ENCODE peak calls at places on chromosome 21, in ten cellular contexts. One of them, this sample, is unnamed.

GRCh38 chr21:38631171-38631570 is 132.9 kb upstream of the ERG start:
- DNase-seq in HCT116: no peak
- DNase-seq in suprapubic skin: no peak
- DNase-seq in body of pancreas: no peak
- DNase-seq in esophagus muscularis mucosa: no peak
- DNase-seq in stomach: no peak
- DNase-seq in heart left ventricle: no peak
- DNase-seq in H54: no peak
- DNase-seq in prostate gland: no peak
- DNase-seq in uterus: no peak
- DNase-seq in this sample: no peak

GRCh38 chr21:36471254-36471723 is 8.6 kb downstream of the CLDN14 start:
- DNase-seq in esophagus muscularis mucosa: no peak
- DNase-seq in body of pancreas: no peak
- DNase-seq in suprapubic skin: no peak
- DNase-seq in H54: peak
- DNase-seq in prostate gland: no peak
- DNase-seq in HCT116: no peak
- DNase-seq in heart left ventricle: no peak
- DNase-seq in stomach: no peak
- DNase-seq in uterus: no peak
- DNase-seq in this sample: no peak

GRCh38 chr21:36510911-36511310 is 31.0 kb upstream of the CLDN14 start:
- DNase-seq in stomach: no peak
- DNase-seq in suprapubic skin: no peak
- DNase-seq in body of pancreas: no peak
- DNase-seq in prostate gland: no peak
- DNase-seq in HCT116: no peak
- DNase-seq in uterus: no peak
- DNase-seq in H54: no peak
- DNase-seq in heart left ventricle: no peak
- DNase-seq in esophagus muscularis mucosa: no peak
- DNase-seq in this sample: no peak

GRCh38 chr21:17711896-17712295 is 99.2 kb upstream of the BTG3 start:
- DNase-seq in HCT116: no peak
- DNase-seq in heart left ventricle: no peak
- DNase-seq in prostate gland: no peak
- DNase-seq in suprapubic skin: no peak
- DNase-seq in uterus: no peak
- DNase-seq in H54: no peak
- DNase-seq in esophagus muscularis mucosa: no peak
- DNase-seq in stomach: no peak
- DNase-seq in body of pancreas: no peak
- DNase-seq in this sample: no peak

GRCh38 chr21:36325373-36326010 is 5.5 kb downstream of the MORC3 start:
- DNase-seq in heart left ventricle: no peak
- DNase-seq in prostate gland: no peak
- DNase-seq in uterus: no peak
- DNase-seq in esophagus muscularis mucosa: no peak
- DNase-seq in body of pancreas: no peak
- DNase-seq in suprapubic skin: no peak
- DNase-seq in stomach: no peak
- DNase-seq in HCT116: no peak
- DNase-seq in H54: no peak
- DNase-seq in this sample: no peak

GRCh38 chr21:38965910-38966504 is 160.3 kb downstream of the ETS2 start:
- DNase-seq in suprapubic skin: no peak
- DNase-seq in body of pancreas: peak
- DNase-seq in HCT116: no peak
- DNase-seq in esophagus muscularis mucosa: no peak
- DNase-seq in stomach: peak
- DNase-seq in uterus: no peak
- DNase-seq in prostate gland: no peak
- DNase-seq in H54: no peak
- DNase-seq in heart left ventricle: no peak
- DNase-seq in this sample: no peak

GRCh38 chr21:15480160-15480559 is 249.6 kb upstream of the USP25 start:
- DNase-seq in body of pancreas: no peak
- DNase-seq in suprapubic skin: no peak
- DNase-seq in H54: no peak
- DNase-seq in uterus: no peak
- DNase-seq in stomach: no peak
- DNase-seq in HCT116: no peak
- DNase-seq in esophagus muscularis mucosa: no peak
- DNase-seq in heart left ventricle: no peak
- DNase-seq in prostate gland: no peak
- DNase-seq in this sample: no peak

GRCh38 chr21:37149411-37149810 is 76.4 kb downstream of the TTC3 start:
- DNase-seq in prostate gland: no peak
- DNase-seq in HCT116: no peak
- DNase-seq in esophagus muscularis mucosa: no peak
- DNase-seq in suprapubic skin: no peak
- DNase-seq in body of pancreas: peak
- DNase-seq in heart left ventricle: no peak
- DNase-seq in uterus: no peak
- DNase-seq in stomach: no peak
- DNase-seq in H54: no peak
- DNase-seq in this sample: no peak

GRCh38 chr21:37915941-37916794 is at the start of gene KCNJ6:
- DNase-seq in HCT116: no peak
- DNase-seq in prostate gland: peak
- DNase-seq in suprapubic skin: no peak
- DNase-seq in stomach: peak
- DNase-seq in H54: no peak
- DNase-seq in uterus: no peak
- DNase-seq in heart left ventricle: peak
- DNase-seq in esophagus muscularis mucosa: no peak
- DNase-seq in body of pancreas: peak
- DNase-seq in this sample: peak

GRCh38 chr21:37006521-37007291 is at the start of gene RIPPLY3:
- DNase-seq in suprapubic skin: no peak
- DNase-seq in uterus: no peak
- DNase-seq in heart left ventricle: no peak
- DNase-seq in H54: no peak
- DNase-seq in prostate gland: no peak
- DNase-seq in esophagus muscularis mucosa: no peak
- DNase-seq in stomach: no peak
- DNase-seq in HCT116: no peak
- DNase-seq in body of pancreas: no peak
- DNase-seq in this sample: no peak

GRCh38 chr21:29849735-29850176 is 90.0 kb downstream of the GRIK1 start:
- DNase-seq in body of pancreas: peak
- DNase-seq in HCT116: no peak
- DNase-seq in stomach: peak
- DNase-seq in uterus: no peak
- DNase-seq in esophagus muscularis mucosa: no peak
- DNase-seq in suprapubic skin: no peak
- DNase-seq in prostate gland: peak
- DNase-seq in heart left ventricle: peak
- DNase-seq in H54: peak
- DNase-seq in this sample: peak

GRCh38 chr21:14673649-14674048 is 127.5 kb upstream of the SAMSN1 start:
- DNase-seq in body of pancreas: no peak
- DNase-seq in suprapubic skin: no peak
- DNase-seq in uterus: no peak
- DNase-seq in prostate gland: no peak
- DNase-seq in H54: no peak
- DNase-seq in HCT116: no peak
- DNase-seq in stomach: no peak
- DNase-seq in heart left ventricle: no peak
- DNase-seq in esophagus muscularis mucosa: no peak
- DNase-seq in this sample: peak

GRCh38 chr21:20647603-20648002 is 350.6 kb upstream of the NCAM2 start:
- DNase-seq in uterus: no peak
- DNase-seq in H54: no peak
- DNase-seq in esophagus muscularis mucosa: no peak
- DNase-seq in HCT116: no peak
- DNase-seq in stomach: no peak
- DNase-seq in suprapubic skin: no peak
- DNase-seq in heart left ventricle: no peak
- DNase-seq in prostate gland: no peak
- DNase-seq in body of pancreas: no peak
- DNase-seq in this sample: no peak

GRCh38 chr21:37675202-37675801 is 241.0 kb downstream of the KCNJ6 start:
- DNase-seq in heart left ventricle: peak
- DNase-seq in suprapubic skin: no peak
- DNase-seq in prostate gland: peak
- DNase-seq in body of pancreas: peak
- DNase-seq in HCT116: peak
- DNase-seq in H54: peak
- DNase-seq in stomach: peak
- DNase-seq in uterus: peak
- DNase-seq in esophagus muscularis mucosa: no peak
- DNase-seq in this sample: peak

GRCh38 chr21:21177353-21177986 is 179.3 kb downstream of the NCAM2 start:
- DNase-seq in prostate gland: no peak
- DNase-seq in uterus: no peak
- DNase-seq in stomach: no peak
- DNase-seq in body of pancreas: no peak
- DNase-seq in esophagus muscularis mucosa: no peak
- DNase-seq in suprapubic skin: no peak
- DNase-seq in H54: no peak
- DNase-seq in HCT116: no peak
- DNase-seq in heart left ventricle: no peak
- DNase-seq in this sample: no peak

GRCh38 chr21:16046625-16047340 is 317.0 kb downstream of the USP25 start:
- DNase-seq in uterus: no peak
- DNase-seq in suprapubic skin: no peak
- DNase-seq in H54: peak
- DNase-seq in HCT116: no peak
- DNase-seq in prostate gland: no peak
- DNase-seq in stomach: no peak
- DNase-seq in body of pancreas: no peak
- DNase-seq in heart left ventricle: no peak
- DNase-seq in esophagus muscularis mucosa: no peak
- DNase-seq in this sample: no peak

GRCh38 chr21:18522181-18522771 is 118.7 kb upstream of the TMPRSS15 start:
- DNase-seq in H54: no peak
- DNase-seq in esophagus muscularis mucosa: no peak
- DNase-seq in uterus: no peak
- DNase-seq in suprapubic skin: no peak
- DNase-seq in heart left ventricle: no peak
- DNase-seq in HCT116: no peak
- DNase-seq in stomach: no peak
- DNase-seq in body of pancreas: no peak
- DNase-seq in prostate gland: no peak
- DNase-seq in this sample: no peak

GRCh38 chr21:41378849-41379248 is 17.0 kb downstream of the MX2 start:
- DNase-seq in heart left ventricle: peak
- DNase-seq in HCT116: no peak
- DNase-seq in suprapubic skin: no peak
- DNase-seq in stomach: no peak
- DNase-seq in H54: no peak
- DNase-seq in uterus: peak
- DNase-seq in prostate gland: no peak
- DNase-seq in body of pancreas: no peak
- DNase-seq in esophagus muscularis mucosa: no peak
- DNase-seq in this sample: no peak
- TF ChIP-seq POLR2A in heart left ventricle: no peak
- TF ChIP-seq POLR2A in HCT116: no peak
- TF ChIP-seq POLR2A in suprapubic skin: no peak
- TF ChIP-seq POLR2A in stomach: no peak
- TF ChIP-seq POLR2A in H54: no peak
- TF ChIP-seq POLR2A in uterus: no peak
- TF ChIP-seq POLR2A in prostate gland: no peak
- TF ChIP-seq POLR2A in body of pancreas: no peak
- TF ChIP-seq POLR2A in esophagus muscularis mucosa: no peak
- TF ChIP-seq POLR2A in this sample: no peak

GRCh38 chr21:42373181-42373907 is 7.0 kb upstream of the TFF1 start:
- DNase-seq in H54: no peak
- DNase-seq in suprapubic skin: no peak
- DNase-seq in uterus: no peak
- DNase-seq in HCT116: no peak
- DNase-seq in heart left ventricle: no peak
- DNase-seq in stomach: no peak
- DNase-seq in esophagus muscularis mucosa: no peak
- DNase-seq in body of pancreas: no peak
- DNase-seq in prostate gland: no peak
- DNase-seq in this sample: no peak
- TF ChIP-seq POLR2A in H54: no peak
- TF ChIP-seq POLR2A in suprapubic skin: no peak
- TF ChIP-seq POLR2A in uterus: no peak
- TF ChIP-seq POLR2A in HCT116: no peak
- TF ChIP-seq POLR2A in heart left ventricle: no peak
- TF ChIP-seq POLR2A in stomach: no peak
- TF ChIP-seq POLR2A in esophagus muscularis mucosa: no peak
- TF ChIP-seq POLR2A in body of pancreas: no peak
- TF ChIP-seq POLR2A in prostate gland: no peak
- TF ChIP-seq POLR2A in this sample: no peak

GRCh38 chr21:26965091-26965566 is 1.8 kb downstream of the ADAMTS5 start:
- DNase-seq in H54: no peak
- DNase-seq in HCT116: no peak
- DNase-seq in uterus: no peak
- DNase-seq in esophagus muscularis mucosa: no peak
- DNase-seq in suprapubic skin: peak
- DNase-seq in heart left ventricle: no peak
- DNase-seq in prostate gland: no peak
- DNase-seq in body of pancreas: no peak
- DNase-seq in stomach: no peak
- DNase-seq in this sample: no peak

GRCh38 chr21:26966360-26966977 is 419 bp downstream of the ADAMTS5 start:
- DNase-seq in prostate gland: no peak
- DNase-seq in uterus: peak
- DNase-seq in H54: no peak
- DNase-seq in HCT116: no peak
- DNase-seq in stomach: no peak
- DNase-seq in suprapubic skin: no peak
- DNase-seq in heart left ventricle: peak
- DNase-seq in esophagus muscularis mucosa: no peak
- DNase-seq in body of pancreas: no peak
- DNase-seq in this sample: no peak

GRCh38 chr21:26965567-26966359 is 1.1 kb downstream of the ADAMTS5 start:
- DNase-seq in suprapubic skin: peak
- DNase-seq in body of pancreas: peak
- DNase-seq in H54: no peak
- DNase-seq in esophagus muscularis mucosa: no peak
- DNase-seq in prostate gland: no peak
- DNase-seq in HCT116: no peak
- DNase-seq in stomach: peak
- DNase-seq in heart left ventricle: peak
- DNase-seq in uterus: peak
- DNase-seq in this sample: no peak

GRCh38 chr21:26964379-26964778 is 2.5 kb downstream of the ADAMTS5 start:
- DNase-seq in stomach: peak
- DNase-seq in uterus: peak
- DNase-seq in prostate gland: no peak
- DNase-seq in H54: no peak
- DNase-seq in esophagus muscularis mucosa: no peak
- DNase-seq in body of pancreas: peak
- DNase-seq in suprapubic skin: peak
- DNase-seq in HCT116: no peak
- DNase-seq in heart left ventricle: peak
- DNase-seq in this sample: no peak

GRCh38 chr21:26966978-26967913 is at the start of gene ADAMTS5:
- DNase-seq in uterus: peak
- DNase-seq in H54: peak
- DNase-seq in suprapubic skin: peak
- DNase-seq in stomach: peak
- DNase-seq in heart left ventricle: peak
- DNase-seq in HCT116: no peak
- DNase-seq in body of pancreas: peak
- DNase-seq in prostate gland: peak
- DNase-seq in esophagus muscularis mucosa: no peak
- DNase-seq in this sample: no peak
- TF ChIP-seq POLR2A in uterus: no peak
- TF ChIP-seq POLR2A in H54: peak
- TF ChIP-seq POLR2A in suprapubic skin: peak
- TF ChIP-seq POLR2A in stomach: no peak
- TF ChIP-seq POLR2A in heart left ventricle: peak
- TF ChIP-seq POLR2A in HCT116: no peak
- TF ChIP-seq POLR2A in body of pancreas: no peak
- TF ChIP-seq POLR2A in prostate gland: no peak
- TF ChIP-seq POLR2A in esophagus muscularis mucosa: peak
- TF ChIP-seq POLR2A in this sample: no peak

GRCh38 chr21:25584833-25585232 is 22.4 kb downstream of the MRPL39 start:
- DNase-seq in body of pancreas: peak
- DNase-seq in esophagus muscularis mucosa: no peak
- DNase-seq in H54: no peak
- DNase-seq in heart left ventricle: no peak
- DNase-seq in prostate gland: no peak
- DNase-seq in stomach: no peak
- DNase-seq in uterus: no peak
- DNase-seq in HCT116: no peak
- DNase-seq in suprapubic skin: no peak
- DNase-seq in this sample: no peak
- TF ChIP-seq POLR2A in body of pancreas: no peak
- TF ChIP-seq POLR2A in esophagus muscularis mucosa: no peak
- TF ChIP-seq POLR2A in H54: no peak
- TF ChIP-seq POLR2A in heart left ventricle: no peak
- TF ChIP-seq POLR2A in prostate gland: no peak
- TF ChIP-seq POLR2A in stomach: no peak
- TF ChIP-seq POLR2A in uterus: no peak
- TF ChIP-seq POLR2A in HCT116: no peak
- TF ChIP-seq POLR2A in suprapubic skin: no peak
- TF ChIP-seq POLR2A in this sample: no peak